ENCODE peak calls at places on chromosomes 16 and 17, in four cellular contexts. S, Q, O and D are unnamed samples.

GRCh38 chr17:66715745-66716156 is 119.2 kb upstream of the CACNG5 start:
- DNase-seq in Q (peak; percentile 18), S (no peak), O (peak; percentile 92), D (peak; percentile 93)

GRCh38 chr17:46212634-46213435 is 19.6 kb upstream of the KANSL1 start:
- DNase-seq in O (peak; percentile 77), Q (peak; percentile 47), S (peak; percentile 46), D (peak; percentile 96)

GRCh38 chr17:41413353-41413752 is 11.0 kb downstream of the KRT37 start:
- DNase-seq in O (peak; percentile 20), S (no peak), Q (no peak), D (peak; percentile 76)

GRCh38 chr17:12624221-12624620 is 41.5 kb upstream of the MYOCD start:
- DNase-seq in O (no peak), Q (no peak), S (no peak), D (no peak)

GRCh38 chr16:5447734-5448133 is 350.1 kb upstream of the EEF2KMT start:
- DNase-seq in Q (no peak), O (no peak), S (no peak), D (peak; percentile 29)

GRCh38 chr17:74419862-74420492 is 11.9 kb upstream of the GPRC5C start:
- DNase-seq in S (no peak), O (no peak), Q (no peak), D (no peak)

GRCh38 chr16:14284371-14284770 is 213.3 kb downstream of the MRTFB start:
- DNase-seq in O (no peak), Q (no peak), S (no peak), D (peak; percentile 19)

GRCh38 chr17:72602517-72603345 is 481.9 kb downstream of the SOX9 start:
- DNase-seq in Q (no peak), S (no peak), O (peak; percentile 83), D (peak; percentile 90)